ENCODE peak calls at places on chromosomes 11 and 22, in five cellular contexts. H is HTR-8/SVneo; G is heart right ventricle; S is stimulated activated CD8-positive, alpha-beta memory T cell treated with anti-CD3 and anti-CD28 coated beads, Interleukin-15, amount 100 ng/mL, for 4 hours; A is posterior vena cava. C is an unnamed sample.

GRCh38 chr22:31681625-31682345 is 19.8 kb upstream of the PISD start:
- DNase-seq in H (no peak), G (no peak), S (no peak), A (no peak), C (no peak)

GRCh38 chr22:42979606-42980005 is 35.3 kb downstream of the PACSIN2 start:
- DNase-seq in H (no peak), G (no peak), S (no peak), A (no peak), C (no peak)

GRCh38 chr22:22938672-22939536 is 51.3 kb downstream of the IGLL5 start:
- DNase-seq in H (no peak), G (no peak), S (no peak), A (peak; percentile 17), C (no peak)

GRCh38 chr11:44338721-44339529 is 29.0 kb upstream of the ALX4 start:
- DNase-seq in H (no peak), G (no peak), S (no peak), A (peak; percentile 13), C (no peak)

GRCh38 chr11:6414874-6415328 is 4.0 kb downstream of the APBB1 start:
- DNase-seq in H (no peak), G (no peak), S (no peak), A (no peak), C (no peak)

GRCh38 chr11:45432100-45432499 is 146.0 kb upstream of the SYT13 start:
- DNase-seq in H (no peak), G (no peak), S (no peak), A (peak; percentile 19), C (no peak)

GRCh38 chr22:43198126-43198525 is 11.2 kb upstream of the TTLL12 start:
- DNase-seq in H (no peak), G (no peak), S (no peak), A (no peak), C (no peak)

GRCh38 chr22:27139935-27140493 is 482.6 kb downstream of the MIAT start:
- DNase-seq in H (peak; percentile 48), G (no peak), S (no peak), A (peak; percentile 84), C (peak; percentile 77)

GRCh38 chr11:64094463-64095223 is 58.9 kb downstream of the FLRT1 start:
- DNase-seq in H (peak; percentile 93), G (no peak), S (no peak), A (no peak), C (peak; percentile 91)

GRCh38 chr11:9150501-9150900 is 59.1 kb upstream of the SCUBE2 start:
- DNase-seq in H (no peak), G (no peak), S (no peak), A (no peak), C (peak; percentile 57)

GRCh38 chr11:125626381-125626950 is 1.5 kb downstream of the CHEK1 start:
- DNase-seq in H (peak; percentile 66), G (no peak), S (no peak), A (no peak), C (peak; percentile 8)

GRCh38 chr11:103953797-103954495 is 82.5 kb upstream of the DDI1 start:
- DNase-seq in H (no peak), G (no peak), S (no peak), A (no peak), C (no peak)

C was measured in hepatic stellate cell.